ENCODE peak calls at places on chromosomes 16 and 17, in five cellular contexts. C, Y, B, Z and F are unnamed samples. For H3K36me3, the result is how much of the 10 kb centered on the place peaks cover.

GRCh38 chr16:4416200-4417032 is at the start of gene CORO7:
- DNase-seq in Y (peak), B (peak), C (peak), Z (peak), F (peak)

GRCh38 chr17:10114931-10115535 is 83.4 kb downstream of the GAS7 start:
- DNase-seq in B (peak), Y (peak), C (peak), Z (peak), F (peak)

GRCh38 chr17:76336756-76337412 is 16.8 kb downstream of the PRPSAP1 start:
- DNase-seq in B (no peak), Y (no peak), C (no peak), Z (no peak), F (no peak)

GRCh38 chr16:72723781-72724180 is 324.1 kb downstream of the ZFHX3 start:
- DNase-seq in Z (no peak), Y (no peak), C (no peak), B (no peak), F (no peak)

GRCh38 chr17:299546-299945 is 53.1 kb downstream of the RPH3AL start:
- DNase-seq in B (no peak), Y (no peak), C (no peak), Z (no peak), F (no peak)

GRCh38 chr16:12343913-12344312 is 367.4 kb downstream of the SNX29 start:
- DNase-seq in Z (no peak), Y (no peak), C (no peak), B (no peak), F (no peak)

GRCh38 chr17:57965521-57966160 is 10.4 kb upstream of the CUEDC1 start:
- DNase-seq in Z (no peak), Y (no peak), B (no peak), C (no peak), F (no peak)

GRCh38 chr16:1691276-1691675 is 13.2 kb downstream of the JPT2 start:
- DNase-seq in Z (no peak), C (no peak), B (no peak), Y (no peak), F (no peak)

GRCh38 chr17:72588961-72589360 is 468.1 kb downstream of the SOX9 start:
- DNase-seq in C (peak), Z (peak), Y (no peak), B (peak), F (no peak)

GRCh38 chr17:74840989-74841666 is 18.6 kb downstream of the GRIN2C start:
- DNase-seq in C (no peak), Y (peak), Z (no peak), B (peak), F (peak)

GRCh38 chr16:66872927-66873684 is 7.2 kb upstream of the PDP2 start:
- DNase-seq in C (peak), B (peak), Z (peak), Y (peak), F (peak)

GRCh38 chr17:48592097-48592496 is 1.5 kb downstream of the HOXB5 start:
- DNase-seq in C (peak), B (no peak), Y (no peak), Z (no peak), F (no peak)

GRCh38 chr16:74309789-74310781 is 13.5 kb downstream of the PSMD7 start:
- DNase-seq in Y (no peak), Z (no peak), C (no peak), B (peak), F (no peak)

GRCh38 chr16:8375208-8375607 is 215.1 kb downstream of the TMEM114 start:
- DNase-seq in B (no peak), C (no peak), Z (no peak), Y (no peak), F (no peak)

GRCh38 chr17:72118588-72119279 is 2.1 kb upstream of the SOX9 start:
- DNase-seq in C (peak), Y (no peak), B (peak), Z (peak), F (peak)

GRCh38 chr17:33381201-33381600 is 88.1 kb upstream of the ASIC2 start:
- DNase-seq in B (no peak), Z (no peak), Y (peak), C (no peak), F (no peak)

GRCh38 chr17:70774339-70775110 is 605.2 kb downstream of the KCNJ2 start:
- DNase-seq in C (no peak), Z (no peak), B (no peak), Y (no peak), F (no peak)

GRCh38 chr16:22383827-22384226 is 9.4 kb upstream of the CDR2 start:
- DNase-seq in Y (no peak), B (no peak), Z (no peak), C (no peak), F (no peak)

GRCh38 chr16:88716201-88716600 is 9.9 kb downstream of the CTU2 start:
- DNase-seq in Y (no peak), Z (no peak), B (no peak), C (no peak), F (no peak)

GRCh38 chr16:85699628-85700027 is 10.9 kb upstream of the GINS2 start:
- DNase-seq in Y (no peak), C (no peak), B (no peak), Z (no peak), F (no peak)

GRCh38 chr16:66248096-66248495 is 118.4 kb upstream of the CDH5 start:
- DNase-seq in Z (peak), Y (peak), C (peak), B (no peak), F (peak)

GRCh38 chr16:53773150-53773846 is 69.3 kb downstream of the FTO start:
- DNase-seq in Y (peak), B (peak), Z (peak), C (no peak), F (peak)

GRCh38 chr17:52751051-52751450 is 592.5 kb upstream of the CA10 start:
- DNase-seq in Z (no peak), B (no peak), Y (no peak), C (no peak), F (no peak)

GRCh38 chr17:36777118-36777517 is 160.2 kb upstream of the LHX1 start:
- DNase-seq in Z (no peak), Y (no peak), B (no peak), C (no peak), F (peak)

GRCh38 chr16:9050102-9050830 is 41.2 kb upstream of the HAPSTR1 start:
- DNase-seq in C (no peak), Z (no peak), B (no peak), Y (no peak), F (no peak)

GRCh38 chr16:15704545-15704987 is 54.5 kb downstream of the NDE1 start:
- DNase-seq in C (peak), Y (peak), Z (peak), B (peak), F (peak)
- TF ChIP-seq POLR2A in C (no peak), Y (no peak), Z (no peak), B (no peak), F (no peak)

GRCh38 chr16:27096375-27096774 is 29.6 kb downstream of the C16orf82 start:
- DNase-seq in Y (no peak), B (no peak), C (no peak), Z (no peak), F (no peak)

GRCh38 chr16:27102701-27103575 is 36.2 kb downstream of the C16orf82 start:
- DNase-seq in C (no peak), Z (no peak), B (no peak), Y (no peak), F (no peak)

GRCh38 chr16:27098366-27099050 is 31.8 kb downstream of the C16orf82 start:
- DNase-seq in C (no peak), Z (no peak), Y (no peak), B (no peak), F (no peak)

DNA sequence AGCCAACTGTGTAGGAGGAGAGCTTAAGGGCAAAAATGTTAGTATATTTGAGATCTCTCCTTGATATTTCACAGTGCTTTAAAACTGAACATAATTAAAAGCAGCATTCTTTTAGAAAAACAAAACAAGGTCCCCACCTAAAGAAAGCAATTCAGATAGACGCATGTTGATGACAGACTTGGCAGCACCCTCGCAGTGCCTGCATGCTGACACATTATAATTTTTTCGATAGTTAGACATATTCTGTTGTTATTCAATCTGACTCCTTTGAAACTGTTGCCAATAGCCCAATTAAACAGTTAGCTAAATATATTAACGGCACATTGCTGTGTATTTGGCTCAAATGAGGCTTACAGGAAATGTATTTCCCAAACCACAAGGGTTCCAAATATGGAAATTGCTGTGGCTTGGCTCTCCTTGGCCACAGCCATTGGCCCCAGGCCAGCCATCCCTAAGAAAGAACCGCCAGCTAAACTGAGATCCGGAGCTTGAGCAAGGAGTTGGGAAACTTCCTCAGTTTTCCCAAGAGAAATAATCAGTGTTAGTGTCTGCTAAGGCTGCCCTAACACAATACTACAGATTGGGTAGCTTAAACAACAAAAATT is 31.0 kb downstream of the C16orf82 start:
- DNase-seq in C (no peak), B (no peak), Z (no peak), Y (peak), F (peak)
- H3K36me3 ChIP-seq in C (under half), B (under half), Z (under half), Y (under half), F (under half)

GRCh38 chr16:81444448-81445121 is at the start of gene CMIP:
- DNase-seq in Z (peak), Y (peak), B (peak), C (peak), F (peak)
- TF ChIP-seq POLR2A in Z (no peak), Y (no peak), B (no peak), C (no peak), F (peak)

GRCh38 chr16:70784692-70785317 is 16.2 kb downstream of the VAC14 start:
- DNase-seq in C (no peak), B (no peak), Z (no peak), Y (no peak), F (no peak)
- H3K36me3 ChIP-seq in C (under half), B (under half), Z (half or more), Y (under half), F (half or more)

GRCh38 chr17:4945944-4946280 is 2.4 kb downstream of the PFN1 start:
- DNase-seq in Y (no peak), C (no peak), B (no peak), Z (no peak), F (no peak)

GRCh38 chr17:4944554-4945175 is 3.7 kb downstream of the PFN1 start:
- DNase-seq in B (no peak), Y (no peak), C (no peak), Z (no peak), F (no peak)

GRCh38 chr17:4944163-4944553 is 4.1 kb downstream of the RNF167 start:
- DNase-seq in Y (no peak), Z (no peak), B (no peak), C (no peak), F (no peak)

GRCh38 chr17:4946312-4946976 is 1.9 kb downstream of the PFN1 start:
- DNase-seq in C (no peak), Y (peak), Z (no peak), B (no peak), F (no peak)

GRCh38 chr17:4945176-4945943 is 3.0 kb downstream of the PFN1 start:
- DNase-seq in Z (peak), Y (peak), B (peak), C (peak), F (peak)
- TF ChIP-seq POLR2A in Z (no peak), Y (no peak), B (no peak), C (peak), F (no peak)

DNA sequence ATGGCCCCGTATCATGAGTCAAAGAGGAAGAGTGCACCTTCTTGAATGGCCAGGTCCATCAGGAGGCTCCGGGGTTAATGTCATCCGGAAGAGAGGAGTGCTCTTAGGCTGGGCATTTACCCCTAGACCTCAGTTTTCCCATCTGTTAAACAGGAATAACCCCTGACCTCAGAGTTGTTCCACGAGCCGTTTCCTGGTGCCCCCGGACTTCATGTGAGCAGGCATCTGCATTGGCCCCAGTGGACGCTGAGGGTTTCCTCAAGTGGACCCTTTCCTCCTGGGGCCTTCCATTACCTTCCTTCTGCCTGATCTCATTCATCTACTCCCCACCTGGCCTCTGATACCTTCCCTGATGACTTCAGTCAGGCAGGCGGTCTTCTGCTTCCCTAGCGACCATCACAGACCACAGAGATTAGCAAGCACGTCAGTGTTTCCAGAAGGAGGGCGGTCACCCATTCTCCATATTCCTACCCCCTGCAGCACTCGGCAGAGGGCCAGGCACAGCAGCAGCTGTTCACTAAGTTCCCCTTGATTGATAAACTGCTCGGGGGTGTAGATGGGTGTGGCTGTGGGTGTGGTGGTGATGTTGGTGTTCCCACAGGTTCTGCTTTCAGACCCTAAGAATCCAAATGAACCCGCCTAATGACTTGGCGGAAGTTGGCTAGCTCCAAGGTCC is 346.6 kb upstream of the TNRC6C start:
- DNase-seq in C (no peak), Y (no peak), Z (no peak), B (no peak), F (no peak)
- H3K36me3 ChIP-seq in C (under half), Y (under half), Z (under half), B (under half), F (under half)

GRCh38 chr17:45246861-45247428 is 14.9 kb downstream of the SPATA32 start:
- DNase-seq in Z (no peak), B (no peak), Y (no peak), C (peak), F (peak)

GRCh38 chr17:45247429-45248131 is 14.3 kb downstream of the SPATA32 start:
- DNase-seq in Z (peak), C (peak), Y (peak), B (peak), F (peak)

GRCh38 chr17:45246338-45246737 is 15.6 kb downstream of the SPATA32 start:
- DNase-seq in Y (no peak), C (no peak), Z (no peak), B (no peak), F (no peak)

GRCh38 chr17:45244725-45245656 is 16.9 kb downstream of the SPATA32 start:
- DNase-seq in C (no peak), B (no peak), Z (no peak), Y (no peak), F (no peak)

DNA sequence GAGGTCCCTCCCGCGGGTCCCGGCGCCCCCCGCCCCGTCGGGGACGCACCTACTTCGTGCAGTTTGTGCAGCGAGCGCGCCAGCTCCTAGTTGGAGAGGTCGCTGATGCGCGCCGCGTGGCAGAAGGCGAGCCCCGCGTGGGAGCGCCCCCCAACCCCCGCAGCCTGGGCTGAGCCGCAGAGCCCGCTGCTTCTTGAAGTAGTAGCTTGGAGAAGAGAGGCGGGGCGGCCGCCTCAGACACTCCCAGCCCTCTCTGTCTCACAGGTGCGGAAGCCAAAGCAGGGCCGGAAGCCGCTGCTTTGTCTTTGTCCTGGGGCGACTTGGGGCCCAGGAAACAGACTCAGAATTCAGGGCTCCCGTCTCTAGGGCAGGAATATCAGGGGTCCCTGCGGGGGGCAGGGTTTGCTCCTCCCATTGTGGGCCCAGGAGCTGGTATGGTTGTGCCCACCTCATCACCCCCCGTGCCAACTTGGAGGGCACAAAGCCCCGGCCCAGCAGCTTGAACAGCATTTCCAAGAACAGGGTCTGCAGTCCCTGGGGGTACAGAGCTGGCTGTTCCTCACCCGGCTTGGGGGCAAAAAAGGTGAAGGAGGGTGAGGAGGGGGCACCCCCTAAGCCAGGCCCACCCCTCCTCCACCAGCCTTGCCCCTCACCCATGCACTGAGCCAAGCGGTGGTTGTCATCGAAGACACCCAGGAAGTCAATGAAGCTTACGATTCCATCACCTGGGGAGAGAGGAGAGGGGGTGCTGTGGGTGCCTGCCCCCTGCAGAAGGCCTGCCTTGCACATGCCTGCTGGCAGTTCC is 13.6 kb downstream of the SPATA32 start:
- DNase-seq in Y (no peak), C (peak), B (peak), Z (peak), F (peak)
- TF ChIP-seq POLR2A in Y (no peak), C (peak), B (no peak), Z (no peak), F (peak)

DNA sequence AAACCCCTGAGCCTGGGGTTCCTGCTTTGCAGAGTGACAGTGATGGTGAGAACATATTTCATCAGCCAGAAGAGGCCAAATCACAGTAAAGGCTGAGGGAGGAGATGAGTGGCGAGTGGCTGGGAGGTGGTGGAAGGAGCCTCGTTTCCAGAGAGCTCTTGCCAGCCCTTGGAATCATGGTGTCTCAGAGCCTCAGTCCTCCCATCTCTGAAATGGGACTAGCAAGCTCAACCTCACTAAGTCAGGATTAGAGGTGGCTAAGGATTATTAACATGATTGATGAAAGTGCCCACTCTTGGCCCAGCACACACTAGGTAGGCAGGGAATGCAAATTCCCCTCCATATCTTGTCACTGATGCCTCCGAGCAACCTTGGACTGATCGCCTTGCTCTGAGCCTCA is 43.0 kb downstream of the IL4R start:
- DNase-seq in Z (no peak), Y (no peak), C (no peak), B (no peak), F (no peak)
- H3K36me3 ChIP-seq in Z (half or more), Y (under half), C (under half), B (under half), F (half or more)